ENCODE peak calls at places on chromosomes 7 and 10, in seven cellular contexts. G is Karpas-422; A is effector memory CD4-positive, alpha-beta T cell; N is OCI-LY7; L is CD8-positive, alpha-beta T cell; M is mesenchymal stem cell; B is colonic mucosa. D is an unnamed sample. For H3K4me1, the result is how much of the 10 kb centered on the place peaks cover.

GRCh38 chr7:134031835-134032617 is 95.1 kb upstream of the LRGUK start:
- DNase-seq in N (no peak), M (no peak), G (no peak), L (no peak), B (no peak), A (no peak), D (no peak)

GRCh38 chr10:74021248-74022055 is 23.5 kb downstream of the VCL start:
- DNase-seq in A (no peak), N (no peak), G (no peak), B (no peak), L (no peak), M (peak), D (no peak)

GRCh38 chr10:31728698-31729224 is 199.9 kb downstream of the ARHGAP12 start:
- DNase-seq in G (no peak), A (no peak), M (no peak), L (no peak), B (no peak), N (no peak), D (no peak)

GRCh38 chr7:151115121-151115835 is 29.0 kb downstream of the AGAP3 start:
- DNase-seq in B (no peak), N (no peak), L (no peak), A (no peak), M (peak), G (no peak), D (no peak)

GRCh38 chr7:107879400-107880035 is 11.5 kb upstream of the DLD start:
- DNase-seq in M (peak), L (no peak), G (peak), N (peak), B (peak), A (peak), D (peak)

GRCh38 chr10:102152545-102152890 is 329 bp downstream of the NOLC1 start:
- DNase-seq in G (peak), M (no peak), A (no peak), B (no peak), N (peak), L (no peak), D (no peak)

GRCh38 chr7:47591655-47592572 is 10.0 kb upstream of the TNS3 start:
- DNase-seq in L (no peak), M (peak), A (no peak), N (no peak), G (no peak), B (no peak), D (no peak)

GRCh38 chr7:24979470-24979862 is 512 bp downstream of the OSBPL3 start:
- DNase-seq in G (peak), L (peak), N (peak), A (peak), M (peak), B (peak), D (peak)

GRCh38 chr7:50212666-50213621 is 91.6 kb upstream of the IKZF1 start:
- DNase-seq in B (no peak), L (no peak), G (peak), N (peak), M (no peak), A (no peak), D (no peak)

GRCh38 chr10:17506390-17506789 is 52.0 kb upstream of the ST8SIA6 start:
- DNase-seq in G (no peak), L (no peak), A (no peak), N (no peak), B (no peak), M (no peak), D (peak)

GRCh38 chr7:4809091-4809591 is 33.7 kb downstream of the AP5Z1 start:
- DNase-seq in G (no peak), L (peak), N (no peak), B (no peak), M (no peak), A (peak), D (no peak)

GRCh38 chr10:120715214-120715613 is 135.9 kb upstream of the WDR11 start:
- DNase-seq in M (no peak), A (no peak), G (no peak), L (no peak), B (no peak), N (no peak), D (no peak)

GRCh38 chr10:80429521-80429966 is 21.2 kb downstream of the PRXL2A start:
- DNase-seq in M (no peak), L (no peak), B (peak), N (no peak), G (no peak), A (no peak), D (no peak)

GRCh38 chr10:51657481-51657880 is 41.9 kb downstream of the CSTF2T start:
- DNase-seq in G (no peak), A (no peak), B (no peak), L (no peak), M (no peak), N (no peak), D (no peak)

GRCh38 chr7:4607321-4607729 is 74.8 kb upstream of the FOXK1 start:
- DNase-seq in L (no peak), B (no peak), N (no peak), A (no peak), G (no peak), M (no peak), D (no peak)

GRCh38 chr7:24882989-24883631 is 96.9 kb downstream of the OSBPL3 start:
- DNase-seq in N (peak), G (peak), B (no peak), L (no peak), M (peak), A (no peak), D (no peak)

GRCh38 chr10:49184642-49185111 is 3.5 kb downstream of the TMEM273 start:
- DNase-seq in A (no peak), G (no peak), M (no peak), N (no peak), L (no peak), B (peak), D (no peak)

GRCh38 chr7:133675510-133676218 is 422.8 kb downstream of the EXOC4 start:
- DNase-seq in N (no peak), G (no peak), B (no peak), A (no peak), M (no peak), L (no peak), D (no peak)

GRCh38 chr7:65251851-65252620 is 121.6 kb upstream of the ZNF92 start:
- DNase-seq in G (no peak), N (peak), M (peak), L (no peak), B (peak), A (no peak), D (no peak)

DNA sequence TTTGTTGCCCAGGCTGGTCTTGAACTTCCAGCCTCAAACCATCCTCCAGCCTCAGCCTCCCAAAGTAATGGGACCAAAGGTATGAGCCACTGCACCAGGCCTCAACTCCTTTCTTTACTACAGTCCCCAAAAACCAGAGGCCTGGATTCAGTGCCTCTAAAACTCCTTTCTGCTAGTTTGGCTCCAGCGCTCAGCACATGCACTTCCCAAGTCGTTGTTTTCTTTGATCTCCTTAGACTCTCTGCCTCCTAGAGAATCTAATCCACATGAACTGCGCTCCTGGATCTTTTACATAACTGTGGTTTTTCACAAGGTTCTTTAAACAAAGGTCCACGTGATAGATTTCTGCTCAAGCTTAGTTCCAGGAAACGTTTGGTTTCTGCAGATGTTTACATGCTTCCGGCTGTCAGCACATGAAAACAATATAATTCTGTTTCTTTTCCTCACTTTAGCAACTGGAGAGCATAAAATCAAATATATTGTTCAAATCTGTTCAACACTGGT is 270.6 kb upstream of the MKLN1 start:
- DNase-seq in L (no peak), M (peak), N (peak), B (peak), A (no peak), G (no peak), D (peak)
- H3K4me1 ChIP-seq in L (half or more), M (under half), N (under half), B (under half), A (half or more), G (under half), D (half or more)

DNA sequence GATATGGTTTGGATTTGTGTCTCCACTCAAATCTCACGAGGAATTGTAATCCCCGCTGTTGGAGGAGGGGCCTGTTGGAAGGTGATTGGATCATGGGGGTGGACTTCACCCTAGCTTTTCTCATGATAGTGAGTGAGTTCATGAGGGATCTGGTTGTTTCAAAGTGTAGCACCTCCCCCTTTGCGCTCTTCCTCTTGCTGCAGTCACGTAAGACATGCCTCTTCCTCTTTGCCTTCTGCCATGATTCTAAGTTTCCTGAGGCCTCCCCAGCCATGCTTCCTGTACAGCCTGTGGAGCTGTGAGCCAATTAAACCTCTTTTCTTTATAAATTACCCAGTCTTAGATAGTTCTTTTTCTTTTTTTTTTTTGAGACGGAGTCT is 17.1 kb downstream of the CDNF start:
- DNase-seq in B (no peak), M (no peak), L (no peak), A (no peak), G (no peak), N (peak), D (no peak)
- H3K4me3 ChIP-seq in B (no peak), M (no peak), L (no peak), A (no peak), G (no peak), N (no peak), D (no peak)

GRCh38 chr7:105389889-105390288 is 1.2 kb upstream of the SRPK2 start:
- DNase-seq in N (no peak), G (no peak), M (no peak), B (no peak), A (no peak), L (no peak), D (no peak)

GRCh38 chr7:105388373-105389089 is at the start of gene SRPK2:
- DNase-seq in N (peak), A (peak), B (peak), L (peak), G (peak), M (peak), D (peak)

GRCh38 chr7:105391429-105391828 is 2.7 kb upstream of the SRPK2 start:
- DNase-seq in B (no peak), G (no peak), A (no peak), N (no peak), M (no peak), L (no peak), D (no peak)

GRCh38 chr7:105387621-105388372 is 924 bp downstream of the SRPK2 start:
- DNase-seq in A (peak), M (peak), G (peak), N (peak), B (peak), L (peak), D (peak)

DNA sequence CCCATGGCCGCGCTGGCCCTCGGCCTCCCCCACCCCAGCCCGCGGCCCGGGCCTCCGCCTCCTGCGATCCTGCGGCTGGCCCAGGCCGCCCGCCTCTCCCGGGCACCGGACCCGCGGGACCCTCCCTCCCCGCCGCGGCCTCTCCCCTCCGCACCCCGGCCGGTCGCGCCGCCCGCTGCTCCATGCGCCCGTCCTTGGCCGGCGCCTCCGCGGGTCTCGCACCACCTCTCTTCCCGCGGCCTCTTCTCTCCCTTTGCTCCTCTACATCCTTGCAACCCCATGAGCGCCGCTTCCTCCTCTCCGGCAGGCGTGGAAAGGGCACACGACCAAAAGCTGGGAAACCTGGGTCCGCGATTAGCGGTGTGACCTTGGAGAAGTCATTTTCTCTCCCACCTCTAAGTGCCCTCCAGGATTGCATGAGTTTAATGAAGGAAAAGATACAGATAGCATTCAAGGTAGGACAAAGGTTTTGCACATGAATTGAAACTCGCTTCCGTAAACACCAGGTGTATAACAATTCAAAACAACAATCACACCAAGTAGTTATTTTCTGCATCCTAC is 449 bp upstream of the SRPK2 start:
- DNase-seq in G (no peak), L (peak), B (peak), N (peak), A (no peak), M (peak), D (peak)
- H3K27ac ChIP-seq in G (no peak), L (peak), B (no peak), N (peak), A (no peak), M (no peak), D (peak)

DNA sequence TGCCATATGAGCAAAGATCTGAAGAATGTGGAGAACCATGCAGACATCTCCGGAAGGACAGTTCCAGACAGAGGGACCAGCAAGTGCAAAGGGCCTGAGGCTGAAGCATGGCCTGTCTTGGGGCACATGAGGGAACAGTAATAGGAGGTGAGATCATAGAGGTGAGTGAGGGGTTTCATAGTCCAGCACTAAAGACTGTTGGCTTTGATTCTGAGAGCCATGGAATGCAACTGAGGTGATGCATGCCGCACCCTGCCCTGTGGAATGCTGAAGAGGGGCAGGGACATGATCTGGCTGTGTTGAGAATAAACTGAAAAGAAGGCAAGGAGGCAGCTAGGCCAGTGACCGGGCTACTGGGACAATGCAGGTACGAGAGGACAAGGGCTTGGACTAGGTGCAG is 253.1 kb upstream of the KLF14 start:
- DNase-seq in N (no peak), A (no peak), B (no peak), L (no peak), M (no peak), G (no peak), D (no peak)
- H3K4me1 ChIP-seq in N (under half), A (half or more), B (under half), L (half or more), M (under half), G (under half), D (half or more)

GRCh38 chr10:124739119-124739921 is 4.9 kb downstream of the FAM53B start:
- DNase-seq in N (no peak), L (no peak), A (no peak), M (peak), B (no peak), G (no peak), D (no peak)
- H3K4me3 ChIP-seq in N (peak), L (no peak), A (peak), M (peak), B (no peak), G (peak), D (peak)

DNA sequence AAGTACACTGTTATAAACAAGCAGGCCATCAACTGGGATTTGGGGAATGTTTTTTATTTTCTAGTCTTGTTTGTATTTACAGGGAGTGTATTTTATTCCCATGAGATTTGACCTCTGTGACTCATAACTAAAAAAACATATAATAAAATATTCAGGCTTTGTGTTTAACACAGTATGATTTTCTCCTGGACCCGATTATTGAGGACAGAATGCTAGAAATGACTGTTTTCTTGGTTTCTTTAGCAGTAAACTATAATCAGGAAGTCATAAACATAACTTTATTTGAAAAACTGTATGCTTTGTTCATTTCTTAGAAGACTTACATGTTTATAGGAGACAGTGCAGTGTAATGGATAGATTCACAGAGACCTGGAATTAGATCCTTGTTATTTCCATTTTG is 2.1 kb downstream of the NHLRC2 start:
- DNase-seq in L (no peak), N (no peak), B (no peak), G (no peak), M (peak), A (no peak), D (no peak)
- H3K27ac ChIP-seq in L (no peak), N (peak), B (no peak), G (peak), M (no peak), A (no peak), D (no peak)

D was measured in naive thymus-derived CD4-positive, alpha-beta T cell.